ENCODE peak calls at places on chromosomes 12 and 14, in eight cellular contexts. One of them, this sample, is unnamed.

GRCh38 chr12:2299207-2299606 is 246.4 kb downstream of the CACNA1C start:
- DNase-seq in endothelial cell: no peak
- DNase-seq in kidney glomerular epithelial cell: peak; percentile 82
- DNase-seq in cardiac muscle cell: no peak
- DNase-seq in stimulated activated CD8-positive, alpha-beta memory T cell treated with anti-CD3 and anti-CD28 coated beads, Interleukin-15, amount 100 ng/mL, for 48 hours: no peak
- DNase-seq in uterus: peak; percentile 54
- DNase-seq in fibroblast of mammary gland: no peak
- DNase-seq in fibroblast of lung: no peak
- DNase-seq in this sample: no peak

GRCh38 chr12:9869307-9870161 is at the start of gene CLEC2B:
- DNase-seq in endothelial cell: no peak
- DNase-seq in kidney glomerular epithelial cell: peak; percentile 48
- DNase-seq in cardiac muscle cell: peak; percentile 85
- DNase-seq in stimulated activated CD8-positive, alpha-beta memory T cell treated with anti-CD3 and anti-CD28 coated beads, Interleukin-15, amount 100 ng/mL, for 48 hours: no peak
- DNase-seq in uterus: peak; percentile 36
- DNase-seq in fibroblast of mammary gland: peak; percentile 97
- DNase-seq in fibroblast of lung: peak; percentile 78
- DNase-seq in this sample: no peak

GRCh38 chr14:81406863-81407262 is 6.7 kb upstream of the STON2 start:
- DNase-seq in endothelial cell: no peak
- DNase-seq in kidney glomerular epithelial cell: peak; percentile 87
- DNase-seq in cardiac muscle cell: peak; percentile 80
- DNase-seq in stimulated activated CD8-positive, alpha-beta memory T cell treated with anti-CD3 and anti-CD28 coated beads, Interleukin-15, amount 100 ng/mL, for 48 hours: no peak
- DNase-seq in uterus: peak; percentile 24
- DNase-seq in fibroblast of mammary gland: peak; percentile 91
- DNase-seq in fibroblast of lung: peak; percentile 74
- DNase-seq in this sample: no peak

GRCh38 chr14:94769413-94770250 is at the start of gene GSC:
- DNase-seq in endothelial cell: peak; percentile 40
- DNase-seq in kidney glomerular epithelial cell: no peak
- DNase-seq in cardiac muscle cell: peak; percentile 57
- DNase-seq in stimulated activated CD8-positive, alpha-beta memory T cell treated with anti-CD3 and anti-CD28 coated beads, Interleukin-15, amount 100 ng/mL, for 48 hours: no peak
- DNase-seq in uterus: no peak
- DNase-seq in fibroblast of mammary gland: peak; percentile 38
- DNase-seq in fibroblast of lung: peak; percentile 43
- DNase-seq in this sample: no peak

GRCh38 chr14:72554401-72554800 is 339.5 kb downstream of the DPF3 start:
- DNase-seq in endothelial cell: no peak
- DNase-seq in kidney glomerular epithelial cell: no peak
- DNase-seq in cardiac muscle cell: no peak
- DNase-seq in stimulated activated CD8-positive, alpha-beta memory T cell treated with anti-CD3 and anti-CD28 coated beads, Interleukin-15, amount 100 ng/mL, for 48 hours: no peak
- DNase-seq in uterus: no peak
- DNase-seq in fibroblast of mammary gland: no peak
- DNase-seq in fibroblast of lung: no peak
- DNase-seq in this sample: no peak

GRCh38 chr14:38790916-38791315 is 312.1 kb downstream of the SEC23A start:
- DNase-seq in endothelial cell: no peak
- DNase-seq in kidney glomerular epithelial cell: no peak
- DNase-seq in cardiac muscle cell: no peak
- DNase-seq in stimulated activated CD8-positive, alpha-beta memory T cell treated with anti-CD3 and anti-CD28 coated beads, Interleukin-15, amount 100 ng/mL, for 48 hours: no peak
- DNase-seq in uterus: no peak
- DNase-seq in fibroblast of mammary gland: no peak
- DNase-seq in fibroblast of lung: peak; percentile 60
- DNase-seq in this sample: no peak

GRCh38 chr14:54706768-54707167 is 139.8 kb downstream of the SAMD4A start:
- DNase-seq in endothelial cell: no peak
- DNase-seq in kidney glomerular epithelial cell: no peak
- DNase-seq in cardiac muscle cell: no peak
- DNase-seq in stimulated activated CD8-positive, alpha-beta memory T cell treated with anti-CD3 and anti-CD28 coated beads, Interleukin-15, amount 100 ng/mL, for 48 hours: no peak
- DNase-seq in uterus: no peak
- DNase-seq in fibroblast of mammary gland: no peak
- DNase-seq in fibroblast of lung: no peak
- DNase-seq in this sample: no peak

GRCh38 chr14:94904636-94905035 is 134.7 kb upstream of the GSC start:
- DNase-seq in endothelial cell: no peak
- DNase-seq in kidney glomerular epithelial cell: peak; percentile 22
- DNase-seq in cardiac muscle cell: peak; percentile 45
- DNase-seq in stimulated activated CD8-positive, alpha-beta memory T cell treated with anti-CD3 and anti-CD28 coated beads, Interleukin-15, amount 100 ng/mL, for 48 hours: no peak
- DNase-seq in uterus: no peak
- DNase-seq in fibroblast of mammary gland: peak; percentile 7
- DNase-seq in fibroblast of lung: peak; percentile 67
- DNase-seq in this sample: no peak

GRCh38 chr12:68317047-68317667 is 15.0 kb downstream of the MDM1 start:
- DNase-seq in endothelial cell: peak; percentile 39
- DNase-seq in kidney glomerular epithelial cell: peak; percentile 56
- DNase-seq in cardiac muscle cell: peak; percentile 77
- DNase-seq in stimulated activated CD8-positive, alpha-beta memory T cell treated with anti-CD3 and anti-CD28 coated beads, Interleukin-15, amount 100 ng/mL, for 48 hours: no peak
- DNase-seq in uterus: peak; percentile 46
- DNase-seq in fibroblast of mammary gland: peak; percentile 66
- DNase-seq in fibroblast of lung: peak; percentile 40
- DNase-seq in this sample: no peak

GRCh38 chr12:62584619-62585018 is 118.0 kb downstream of the MON2 start:
- DNase-seq in endothelial cell: no peak
- DNase-seq in kidney glomerular epithelial cell: no peak
- DNase-seq in cardiac muscle cell: no peak
- DNase-seq in stimulated activated CD8-positive, alpha-beta memory T cell treated with anti-CD3 and anti-CD28 coated beads, Interleukin-15, amount 100 ng/mL, for 48 hours: no peak
- DNase-seq in uterus: no peak
- DNase-seq in fibroblast of mammary gland: no peak
- DNase-seq in fibroblast of lung: no peak
- DNase-seq in this sample: no peak

GRCh38 chr14:102525213-102526143 is 15.9 kb upstream of the ANKRD9 start:
- DNase-seq in endothelial cell: no peak
- DNase-seq in kidney glomerular epithelial cell: peak; percentile 51
- DNase-seq in cardiac muscle cell: peak; percentile 75
- DNase-seq in stimulated activated CD8-positive, alpha-beta memory T cell treated with anti-CD3 and anti-CD28 coated beads, Interleukin-15, amount 100 ng/mL, for 48 hours: no peak
- DNase-seq in uterus: no peak
- DNase-seq in fibroblast of mammary gland: peak; percentile 67
- DNase-seq in fibroblast of lung: peak; percentile 67
- DNase-seq in this sample: no peak

GRCh38 chr14:58638231-58639205 is 756 bp downstream of the DACT1 start:
- DNase-seq in endothelial cell: no peak
- DNase-seq in kidney glomerular epithelial cell: peak; percentile 34
- DNase-seq in cardiac muscle cell: peak; percentile 56
- DNase-seq in stimulated activated CD8-positive, alpha-beta memory T cell treated with anti-CD3 and anti-CD28 coated beads, Interleukin-15, amount 100 ng/mL, for 48 hours: no peak
- DNase-seq in uterus: peak; percentile 25
- DNase-seq in fibroblast of mammary gland: peak; percentile 10
- DNase-seq in fibroblast of lung: peak; percentile 57
- DNase-seq in this sample: no peak

This sample was measured in SIG-M5.